ENCODE peak calls at places on chromosomes 16 and 17, in four cellular contexts. J is NB4, M is AG04449, N is tibial artery. Y is an unnamed sample.

GRCh38 chr16:81774348-81774747 is 4.7 kb upstream of the PLCG2 start:
- DNase-seq in J (no peak), M (no peak), N (no peak), Y (no peak)

GRCh38 chr16:27177031-27177774 is 26.1 kb upstream of the KDM8 start:
- DNase-seq in J (no peak), M (peak), N (no peak), Y (no peak)

GRCh38 chr16:80924372-80924978 is 82.2 kb downstream of the CMC2 start:
- DNase-seq in J (peak), M (no peak), N (no peak), Y (no peak)

GRCh38 chr16:82583415-82583814 is 43.4 kb upstream of the CDH13 start:
- DNase-seq in J (no peak), M (no peak), N (no peak), Y (no peak)

GRCh38 chr16:84593825-84594724 is 23.8 kb downstream of the COTL1 start:
- DNase-seq in J (peak), M (no peak), N (no peak), Y (no peak)

GRCh38 chr17:69744512-69745098 is 330.1 kb downstream of the MAP2K6 start:
- DNase-seq in J (no peak), M (no peak), N (no peak), Y (no peak)

GRCh38 chr17:2289878-2290478 is 13.6 kb downstream of the SMG6 start:
- DNase-seq in J (no peak), M (no peak), N (no peak), Y (no peak)

GRCh38 chr17:40886090-40886489 is 1.0 kb upstream of the KRT20 start:
- DNase-seq in J (no peak), M (no peak), N (no peak), Y (peak)

GRCh38 chr16:88716201-88716600 is 9.9 kb downstream of the CTU2 start:
- DNase-seq in J (no peak), M (no peak), N (no peak), Y (no peak)

GRCh38 chr17:34816806-34817205 is 144.5 kb downstream of the CCT6B start:
- DNase-seq in J (no peak), M (no peak), N (no peak), Y (no peak)

GRCh38 chr16:66647866-66648265 is 43.4 kb downstream of the CMTM3 start:
- DNase-seq in J (no peak), M (no peak), N (no peak), Y (no peak)

GRCh38 chr17:19238167-19238505 is 970 bp downstream of the EPN2 start:
- DNase-seq in J (no peak), M (no peak), N (peak), Y (no peak)

GRCh38 chr17:27950995-27951394 is 57.8 kb upstream of the LYRM9 start:
- DNase-seq in J (no peak), M (no peak), N (no peak), Y (no peak)

GRCh38 chr17:1764274-1764673 is 2.4 kb downstream of the SERPINF1 start:
- DNase-seq in J (peak), M (peak), N (peak), Y (peak)

GRCh38 chr16:54121084-54121483 is 165.5 kb downstream of the IRX3 start:
- DNase-seq in J (no peak), M (no peak), N (no peak), Y (no peak)

GRCh38 chr16:68197250-68197649 is 38.7 kb downstream of the ESRP2 start:
- DNase-seq in J (no peak), M (no peak), N (no peak), Y (peak)

GRCh38 chr17:15122857-15123256 is 142.3 kb downstream of the PMP22 start:
- DNase-seq in J (no peak), M (no peak), N (no peak), Y (peak)

GRCh38 chr16:54987081-54987480 is 56.4 kb downstream of the IRX5 start:
- DNase-seq in J (no peak), M (no peak), N (no peak), Y (no peak)

GRCh38 chr16:27841061-27841801 is 222.3 kb downstream of the GSG1L start:
- DNase-seq in J (no peak), M (no peak), N (peak), Y (no peak)

GRCh38 chr16:68592466-68593337 is 52.4 kb upstream of the CDH3 start:
- DNase-seq in J (peak), M (no peak), N (no peak), Y (no peak)

GRCh38 chr16:81706327-81707295 is 72.5 kb upstream of the PLCG2 start:
- DNase-seq in J (no peak), M (no peak), N (no peak), Y (no peak)

GRCh38 chr16:69443809-69444611 is 19.6 kb downstream of the CYB5B start:
- DNase-seq in J (no peak), M (no peak), N (no peak), Y (no peak)

GRCh38 chr16:68590201-68590994 is 51.3 kb downstream of the ZFP90 start:
- DNase-seq in J (peak), M (no peak), N (no peak), Y (no peak)

GRCh38 chr16:54446639-54447038 is 160.1 kb upstream of the IRX3 start:
- DNase-seq in J (peak), M (peak), N (peak), Y (no peak)

GRCh38 chr16:78094166-78094565 is 5.3 kb upstream of the WWOX start:
- DNase-seq in J (peak), M (no peak), N (no peak), Y (no peak)

GRCh38 chr17:37743875-37744632 is 805 bp downstream of the HNF1B start:
- DNase-seq in J (no peak), M (no peak), N (no peak), Y (no peak)

GRCh38 chr16:23280483-23280967 is 21.6 kb upstream of the SCNN1B start:
- DNase-seq in J (no peak), M (no peak), N (no peak), Y (no peak)

GRCh38 chr16:30499284-30499683 is 26.7 kb downstream of the ITGAL start:
- DNase-seq in J (no peak), M (no peak), N (no peak), Y (no peak)

GRCh38 chr16:1002399-1003161 is 21.0 kb downstream of the SOX8 start:
- DNase-seq in J (peak), M (no peak), N (no peak), Y (peak)

GRCh38 chr17:35416659-35417058 is 15.6 kb downstream of the SLFN12 start:
- DNase-seq in J (no peak), M (no peak), N (no peak), Y (no peak)

GRCh38 chr16:67304006-67304405 is 22.5 kb downstream of the KCTD19 start:
- DNase-seq in J (no peak), M (no peak), N (peak), Y (no peak)

GRCh38 chr16:24837969-24838368 is 7.8 kb upstream of the SLC5A11 start:
- DNase-seq in J (no peak), M (no peak), N (no peak), Y (no peak)

GRCh38 chr17:66957951-66958579 is 6.4 kb upstream of the CACNG4 start:
- DNase-seq in J (no peak), M (no peak), N (no peak), Y (no peak)

GRCh38 chr16:23929237-23929636 is 93.5 kb downstream of the PRKCB start:
- DNase-seq in J (no peak), M (no peak), N (no peak), Y (no peak)

DNA sequence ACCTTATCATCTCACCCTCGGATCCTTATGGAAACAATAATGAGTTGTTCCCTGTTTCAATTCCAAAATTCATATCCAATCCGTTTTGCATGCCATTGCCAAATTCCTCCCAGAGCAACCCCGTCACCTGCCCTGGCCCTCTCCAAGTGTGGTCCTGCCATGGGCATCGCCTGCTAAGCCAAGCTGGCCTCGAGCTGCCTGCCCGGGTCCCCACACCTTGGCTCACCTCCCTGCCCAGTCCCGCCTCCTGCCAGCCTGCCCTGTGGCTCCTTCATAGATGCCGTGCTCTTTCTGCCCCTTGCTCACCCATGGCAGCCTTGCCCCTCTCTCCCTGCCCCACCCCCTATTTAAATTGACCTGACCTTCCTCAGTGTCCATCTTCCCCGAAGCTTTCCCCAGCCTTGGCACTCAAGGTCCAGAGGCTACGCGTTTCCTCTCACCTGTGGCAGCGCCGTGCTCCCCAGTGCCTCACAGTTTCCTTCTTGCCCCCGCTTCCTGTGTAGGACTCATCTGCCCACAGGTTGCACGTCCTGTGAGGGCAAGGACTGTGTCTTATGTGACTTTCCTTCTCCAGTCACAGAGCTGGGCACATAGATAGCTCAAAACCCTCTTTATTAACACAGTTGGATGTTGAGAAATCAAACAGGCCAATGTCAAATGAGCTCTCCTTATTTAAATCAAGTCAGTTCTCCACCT is 12.7 kb downstream of the MAPT start:
- DNase-seq in J (no peak), M (no peak), N (no peak), Y (no peak)
- H3K4me3 ChIP-seq in J (no peak), M (no peak), N (no peak), Y (no peak)

GRCh38 chr16:58464916-58465731 is 34.8 kb upstream of the NDRG4 start:
- DNase-seq in J (no peak), M (no peak), N (no peak), Y (no peak)
- TF ChIP-seq CTCF in J (no peak), M (no peak), N (no peak), Y (no peak)

DNA sequence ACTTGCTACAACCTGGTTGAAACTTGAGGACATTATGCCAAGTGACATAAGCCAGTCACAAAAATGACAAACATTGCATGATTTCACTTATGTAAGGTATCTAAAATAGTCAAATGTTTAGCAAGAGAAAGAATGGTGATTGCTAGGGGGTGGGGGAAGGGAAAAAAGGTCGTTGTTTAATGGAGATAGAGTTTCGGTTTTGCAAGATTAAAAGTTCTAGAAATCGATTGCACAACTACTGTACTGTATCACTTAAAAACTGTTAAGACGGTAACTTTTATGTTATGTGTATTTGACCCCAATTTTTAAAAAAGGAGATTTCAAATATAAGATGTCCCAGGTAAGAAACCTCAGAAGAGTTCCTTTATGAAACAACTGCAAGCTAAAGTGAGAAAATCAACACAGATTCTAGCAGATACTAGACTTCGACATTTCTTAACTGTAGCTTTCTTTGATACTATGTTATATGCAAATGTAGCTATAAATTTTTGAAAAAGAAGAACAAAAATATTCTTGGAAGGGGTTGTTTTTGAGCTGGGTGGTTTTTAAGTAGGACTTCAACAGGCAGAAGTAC is 5.9 kb downstream of the MEOX1 start:
- DNase-seq in J (peak), M (no peak), N (no peak), Y (no peak)
- H3K4me3 ChIP-seq in J (peak), M (no peak), N (no peak), Y (no peak)

GRCh38 chr17:77374170-77374936 is 233.6 kb downstream of the SEC14L1 start:
- DNase-seq in J (peak), M (no peak), N (peak), Y (no peak)
- TF ChIP-seq CTCF in J (peak), M (peak), N (peak), Y (peak)

DNA sequence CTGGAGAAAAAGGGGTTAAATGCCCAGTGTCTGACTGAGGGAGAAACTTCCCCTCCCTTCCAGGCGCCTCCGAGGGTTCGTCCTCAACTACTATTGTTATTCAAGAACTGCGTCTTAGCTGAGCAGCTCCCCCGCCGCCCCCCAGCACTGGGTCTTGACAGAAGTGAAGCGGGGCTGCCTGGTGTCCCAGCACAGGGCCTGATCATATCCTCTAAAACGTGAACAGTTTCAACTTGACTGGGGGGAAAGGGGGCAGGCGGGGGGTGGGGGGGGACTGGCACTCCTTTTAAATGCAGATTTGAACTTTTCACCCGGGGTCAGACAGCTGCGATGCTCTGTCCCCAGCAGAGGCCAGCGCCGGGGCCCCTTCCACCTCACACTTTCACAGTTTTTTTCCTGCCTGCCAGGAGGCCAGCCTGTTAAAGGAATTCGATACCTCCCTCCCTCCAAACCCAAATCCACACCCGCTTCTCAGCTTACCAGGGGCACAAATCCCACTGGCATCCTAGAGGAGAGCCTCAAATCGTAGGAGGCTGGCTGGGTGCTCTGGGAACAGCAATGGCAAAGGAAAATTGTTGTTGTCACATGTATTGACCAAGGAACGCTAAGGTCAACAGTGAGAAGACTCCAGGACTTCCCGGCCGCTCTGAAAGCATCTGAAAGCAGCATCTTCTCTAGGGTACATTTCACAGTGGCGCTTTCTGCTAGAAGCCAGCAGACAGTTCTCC is 14.5 kb downstream of the ZFHX3 start:
- DNase-seq in J (no peak), M (no peak), N (no peak), Y (no peak)
- H3K4me3 ChIP-seq in J (no peak), M (no peak), N (peak), Y (no peak)

GRCh38 chr17:63954402-63955063 is 18.2 kb downstream of the SCN4A start:
- DNase-seq in J (peak), M (no peak), N (no peak), Y (no peak)

GRCh38 chr17:63949576-63950250 is 17.6 kb upstream of the CD79B start:
- DNase-seq in J (no peak), M (no peak), N (no peak), Y (no peak)

GRCh38 chr17:63947711-63948330 is 15.7 kb upstream of the CD79B start:
- DNase-seq in J (no peak), M (no peak), N (no peak), Y (no peak)

GRCh38 chr17:63948521-63948920 is 16.4 kb upstream of the CD79B start:
- DNase-seq in J (no peak), M (no peak), N (no peak), Y (no peak)

GRCh38 chr17:63950940-63951907 is 19.1 kb upstream of the CD79B start:
- DNase-seq in J (no peak), M (no peak), N (no peak), Y (no peak)
- TF ChIP-seq CTCF in J (peak), M (no peak), N (no peak), Y (no peak)

DNA sequence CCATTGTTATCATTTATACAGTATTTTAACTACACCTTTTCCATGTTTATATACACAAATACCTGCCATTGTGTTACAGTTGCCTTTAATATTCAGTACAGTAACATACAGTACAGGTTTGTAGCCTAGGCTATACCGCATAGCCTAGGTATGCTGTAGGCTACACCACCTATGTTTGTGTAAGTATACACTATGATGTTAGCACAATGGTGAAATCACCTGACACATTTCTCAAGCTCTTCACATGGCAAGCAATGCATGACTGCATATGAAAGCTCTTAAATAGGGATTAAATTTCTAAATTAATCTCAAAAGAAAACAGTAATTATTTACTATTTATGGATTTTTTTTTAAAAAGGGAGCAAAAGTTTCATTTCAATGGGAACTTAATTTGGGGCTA is 12.0 kb downstream of the LRRC37B start:
- DNase-seq in J (no peak), M (no peak), N (no peak), Y (no peak)
- H3K4me3 ChIP-seq in J (no peak), M (no peak), N (no peak), Y (no peak)

GRCh38 chr17:7173687-7174602 is 5.2 kb downstream of the ASGR1 start:
- DNase-seq in J (no peak), M (no peak), N (peak), Y (no peak)
- TF ChIP-seq CTCF in J (no peak), M (no peak), N (no peak), Y (no peak)

GRCh38 chr16:3188925-3189825 is 1.2 kb downstream of the OR1F1 start:
- DNase-seq in J (peak), M (no peak), N (no peak), Y (no peak)
- H3K4me3 ChIP-seq in J (peak), M (peak), N (peak), Y (peak)

Y was measured in BJ.